ENCODE peak calls at places on chromosomes 2 and 18, in seven cellular contexts. One of them, this sample, is unnamed.
A peak's percentile ranks its signal among the peaks of the same experiment; 100 is the strongest.

GRCh38 chr2:117776888-117777287 is 37.6 kb upstream of the DDX18 start:
- DNase-seq in thoracic aorta: no peak
- DNase-seq in AG04450: no peak
- DNase-seq in foreskin fibroblast: no peak
- DNase-seq in HepG2: no peak
- DNase-seq in fibroblast of villous mesenchyme: no peak
- DNase-seq in astrocyte of the spinal cord: no peak
- DNase-seq in this sample: no peak

GRCh38 chr2:6877402-6878305 is at the start of gene RSAD2:
- DNase-seq in thoracic aorta: no peak
- DNase-seq in AG04450: no peak
- DNase-seq in foreskin fibroblast: no peak
- DNase-seq in HepG2: peak; percentile 31
- DNase-seq in fibroblast of villous mesenchyme: peak; percentile 58
- DNase-seq in astrocyte of the spinal cord: peak; percentile 73
- DNase-seq in this sample: no peak

GRCh38 chr18:50726960-50727589 is 92.7 kb downstream of the MRO start:
- DNase-seq in thoracic aorta: no peak
- DNase-seq in AG04450: no peak
- DNase-seq in foreskin fibroblast: no peak
- DNase-seq in HepG2: no peak
- DNase-seq in fibroblast of villous mesenchyme: no peak
- DNase-seq in astrocyte of the spinal cord: no peak
- DNase-seq in this sample: no peak

GRCh38 chr2:85390941-85391669 is 19.1 kb downstream of the CAPG start:
- DNase-seq in thoracic aorta: no peak
- DNase-seq in AG04450: no peak
- DNase-seq in foreskin fibroblast: no peak
- DNase-seq in HepG2: peak; percentile 59
- DNase-seq in fibroblast of villous mesenchyme: peak; percentile 56
- DNase-seq in astrocyte of the spinal cord: peak; percentile 48
- DNase-seq in this sample: no peak

GRCh38 chr2:218257390-218257981 is 3.3 kb upstream of the GPBAR1 start:
- DNase-seq in thoracic aorta: no peak
- DNase-seq in AG04450: no peak
- DNase-seq in foreskin fibroblast: no peak
- DNase-seq in HepG2: no peak
- DNase-seq in fibroblast of villous mesenchyme: no peak
- DNase-seq in astrocyte of the spinal cord: no peak
- DNase-seq in this sample: no peak

GRCh38 chr2:203814661-203815540 is 52.7 kb upstream of the CTLA4 start:
- DNase-seq in thoracic aorta: no peak
- DNase-seq in AG04450: peak; percentile 42
- DNase-seq in foreskin fibroblast: peak; percentile 71
- DNase-seq in HepG2: peak; percentile 88
- DNase-seq in fibroblast of villous mesenchyme: peak; percentile 77
- DNase-seq in astrocyte of the spinal cord: peak; percentile 84
- DNase-seq in this sample: no peak

GRCh38 chr2:37617119-37617892 is 54.1 kb downstream of the CDC42EP3 start:
- DNase-seq in thoracic aorta: no peak
- DNase-seq in AG04450: no peak
- DNase-seq in foreskin fibroblast: no peak
- DNase-seq in HepG2: no peak
- DNase-seq in fibroblast of villous mesenchyme: no peak
- DNase-seq in astrocyte of the spinal cord: no peak
- DNase-seq in this sample: no peak

GRCh38 chr2:96099861-96100798 is 16.2 kb downstream of the ADRA2B start:
- DNase-seq in thoracic aorta: no peak
- DNase-seq in AG04450: no peak
- DNase-seq in foreskin fibroblast: no peak
- DNase-seq in HepG2: no peak
- DNase-seq in fibroblast of villous mesenchyme: no peak
- DNase-seq in astrocyte of the spinal cord: no peak
- DNase-seq in this sample: no peak

GRCh38 chr2:59770651-59771050 is 782.8 kb downstream of the BCL11A start:
- DNase-seq in thoracic aorta: no peak
- DNase-seq in AG04450: no peak
- DNase-seq in foreskin fibroblast: no peak
- DNase-seq in HepG2: no peak
- DNase-seq in fibroblast of villous mesenchyme: no peak
- DNase-seq in astrocyte of the spinal cord: no peak
- DNase-seq in this sample: no peak

GRCh38 chr2:16661936-16662335 is 3.7 kb downstream of the CYRIA start:
- DNase-seq in thoracic aorta: no peak
- DNase-seq in AG04450: no peak
- DNase-seq in foreskin fibroblast: no peak
- DNase-seq in HepG2: no peak
- DNase-seq in fibroblast of villous mesenchyme: no peak
- DNase-seq in astrocyte of the spinal cord: no peak
- DNase-seq in this sample: no peak

GRCh38 chr2:47072018-47072691 is 83.0 kb downstream of the STPG4 start:
- DNase-seq in thoracic aorta: peak; percentile 77
- DNase-seq in AG04450: no peak
- DNase-seq in foreskin fibroblast: peak; percentile 82
- DNase-seq in HepG2: no peak
- DNase-seq in fibroblast of villous mesenchyme: peak; percentile 98
- DNase-seq in astrocyte of the spinal cord: peak; percentile 91
- DNase-seq in this sample: no peak

GRCh38 chr2:9144047-9144446 is 62.6 kb upstream of the ASAP2 start:
- DNase-seq in thoracic aorta: no peak
- DNase-seq in AG04450: no peak
- DNase-seq in foreskin fibroblast: no peak
- DNase-seq in HepG2: no peak
- DNase-seq in fibroblast of villous mesenchyme: no peak
- DNase-seq in astrocyte of the spinal cord: no peak
- DNase-seq in this sample: no peak

GRCh38 chr2:160292225-160292624 is 92.2 kb upstream of the ITGB6 start:
- DNase-seq in thoracic aorta: no peak
- DNase-seq in AG04450: no peak
- DNase-seq in foreskin fibroblast: no peak
- DNase-seq in HepG2: peak; percentile 15
- DNase-seq in fibroblast of villous mesenchyme: peak; percentile 56
- DNase-seq in astrocyte of the spinal cord: no peak
- DNase-seq in this sample: no peak

GRCh38 chr2:133080822-133081221 is 410.8 kb upstream of the LYPD1 start:
- DNase-seq in thoracic aorta: no peak
- DNase-seq in AG04450: no peak
- DNase-seq in foreskin fibroblast: no peak
- DNase-seq in HepG2: no peak
- DNase-seq in fibroblast of villous mesenchyme: no peak
- DNase-seq in astrocyte of the spinal cord: no peak
- DNase-seq in this sample: no peak

GRCh38 chr2:10721344-10722251 is at the start of gene ATP6V1C2:
- DNase-seq in thoracic aorta: no peak
- DNase-seq in AG04450: no peak
- DNase-seq in foreskin fibroblast: no peak
- DNase-seq in HepG2: no peak
- DNase-seq in fibroblast of villous mesenchyme: no peak
- DNase-seq in astrocyte of the spinal cord: no peak
- DNase-seq in this sample: no peak

GRCh38 chr2:232502513-232502900 is 14.9 kb upstream of the ECEL1 start:
- DNase-seq in thoracic aorta: no peak
- DNase-seq in AG04450: no peak
- DNase-seq in foreskin fibroblast: no peak
- DNase-seq in HepG2: no peak
- DNase-seq in fibroblast of villous mesenchyme: no peak
- DNase-seq in astrocyte of the spinal cord: no peak
- DNase-seq in this sample: no peak

GRCh38 chr2:124810132-124810531 is 785.0 kb downstream of the CNTNAP5 start:
- DNase-seq in thoracic aorta: no peak
- DNase-seq in AG04450: no peak
- DNase-seq in foreskin fibroblast: no peak
- DNase-seq in HepG2: peak; percentile 60
- DNase-seq in fibroblast of villous mesenchyme: no peak
- DNase-seq in astrocyte of the spinal cord: no peak
- DNase-seq in this sample: no peak

GRCh38 chr2:73003027-73003426 is 68.5 kb downstream of the SFXN5 start:
- DNase-seq in thoracic aorta: no peak
- DNase-seq in AG04450: no peak
- DNase-seq in foreskin fibroblast: no peak
- DNase-seq in HepG2: no peak
- DNase-seq in fibroblast of villous mesenchyme: no peak
- DNase-seq in astrocyte of the spinal cord: no peak
- DNase-seq in this sample: no peak

GRCh38 chr2:239601201-239601851 is 200.5 kb upstream of the HDAC4 start:
- DNase-seq in thoracic aorta: no peak
- DNase-seq in AG04450: no peak
- DNase-seq in foreskin fibroblast: no peak
- DNase-seq in HepG2: no peak
- DNase-seq in fibroblast of villous mesenchyme: no peak
- DNase-seq in astrocyte of the spinal cord: no peak
- DNase-seq in this sample: no peak

DNA sequence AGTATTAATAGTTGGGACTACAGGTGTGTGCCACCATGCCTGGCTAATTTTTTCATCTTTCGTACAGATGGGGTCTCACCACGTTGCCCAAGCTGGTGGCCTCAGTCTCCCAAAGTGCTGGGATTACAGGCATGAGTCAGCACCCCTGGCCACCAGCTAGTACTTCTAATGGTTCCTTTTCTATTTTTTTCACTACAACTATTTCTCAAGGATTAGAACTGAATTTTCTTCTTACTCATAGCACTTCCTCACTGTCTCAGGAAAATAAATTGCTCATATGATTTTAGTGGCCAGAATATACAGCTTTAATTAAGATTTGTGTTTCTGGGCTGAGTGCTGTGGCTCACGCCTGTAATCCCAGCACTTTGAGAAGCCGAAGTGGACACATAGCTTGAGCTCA is 43.2 kb upstream of the SOS1 start:
- DNase-seq in thoracic aorta: no peak
- DNase-seq in AG04450: no peak
- DNase-seq in foreskin fibroblast: no peak
- DNase-seq in HepG2: no peak
- DNase-seq in fibroblast of villous mesenchyme: no peak
- DNase-seq in astrocyte of the spinal cord: no peak
- DNase-seq in this sample: no peak
- TF ChIP-seq CTCF in thoracic aorta: no peak
- TF ChIP-seq CTCF in AG04450: no peak
- TF ChIP-seq CTCF in foreskin fibroblast: no peak
- TF ChIP-seq CTCF in HepG2: no peak
- TF ChIP-seq CTCF in fibroblast of villous mesenchyme: no peak
- TF ChIP-seq CTCF in astrocyte of the spinal cord: no peak
- TF ChIP-seq CTCF in this sample: no peak

GRCh38 chr2:184769686-184770085 is 171.4 kb downstream of the ZNF804A start:
- DNase-seq in thoracic aorta: no peak
- DNase-seq in AG04450: no peak
- DNase-seq in foreskin fibroblast: no peak
- DNase-seq in HepG2: no peak
- DNase-seq in fibroblast of villous mesenchyme: no peak
- DNase-seq in astrocyte of the spinal cord: no peak
- DNase-seq in this sample: no peak

GRCh38 chr2:184760931-184761330 is 162.6 kb downstream of the ZNF804A start:
- DNase-seq in thoracic aorta: no peak
- DNase-seq in AG04450: no peak
- DNase-seq in foreskin fibroblast: no peak
- DNase-seq in HepG2: no peak
- DNase-seq in fibroblast of villous mesenchyme: no peak
- DNase-seq in astrocyte of the spinal cord: no peak
- DNase-seq in this sample: no peak

GRCh38 chr2:184767059-184767458 is 168.7 kb downstream of the ZNF804A start:
- DNase-seq in thoracic aorta: no peak
- DNase-seq in AG04450: no peak
- DNase-seq in foreskin fibroblast: no peak
- DNase-seq in HepG2: no peak
- DNase-seq in fibroblast of villous mesenchyme: no peak
- DNase-seq in astrocyte of the spinal cord: no peak
- DNase-seq in this sample: no peak

GRCh38 chr2:184769038-184769437 is 170.7 kb downstream of the ZNF804A start:
- DNase-seq in thoracic aorta: no peak
- DNase-seq in AG04450: peak; percentile 41
- DNase-seq in foreskin fibroblast: peak; percentile 55
- DNase-seq in HepG2: no peak
- DNase-seq in fibroblast of villous mesenchyme: peak; percentile 14
- DNase-seq in astrocyte of the spinal cord: peak; percentile 45
- DNase-seq in this sample: peak; percentile 58

DNA sequence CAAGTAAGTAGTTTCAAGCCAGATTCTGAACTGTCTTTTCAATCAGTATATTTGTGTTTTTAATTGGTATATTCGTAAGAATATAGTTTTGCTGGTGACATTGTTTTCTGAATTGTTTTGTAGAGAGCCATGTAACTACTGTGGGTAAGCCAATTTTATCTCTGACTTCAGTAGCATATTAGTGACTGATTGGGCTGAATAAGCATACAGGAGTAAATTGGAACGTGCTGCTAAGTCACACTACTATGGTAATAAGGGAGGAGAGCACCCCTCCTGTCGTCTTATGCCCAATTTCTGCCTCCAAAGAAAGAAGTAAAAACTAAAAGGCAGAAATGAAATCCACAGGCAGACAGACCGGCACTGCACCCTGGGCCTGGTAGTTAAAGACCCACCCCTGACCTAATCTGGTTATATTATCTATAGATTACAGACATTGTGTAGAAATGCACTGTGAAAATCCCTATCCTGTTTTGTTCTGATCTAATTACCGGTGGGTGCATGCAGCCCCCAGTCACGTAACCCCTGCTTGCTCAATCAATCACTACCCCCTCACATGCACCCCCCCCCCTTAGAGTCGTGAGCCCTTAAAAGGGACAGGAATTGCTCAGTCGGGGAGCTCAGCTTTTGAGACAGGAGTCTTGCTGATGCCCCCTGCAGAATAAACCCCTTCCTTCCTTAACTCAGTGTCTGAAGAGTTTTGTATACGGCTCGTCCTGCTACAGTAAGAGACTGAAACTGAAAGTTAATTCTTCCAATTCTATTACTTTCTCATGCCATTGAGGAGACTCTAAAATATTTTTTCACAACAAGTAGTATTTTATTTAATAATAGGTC is 166.9 kb downstream of the ZNF804A start:
- DNase-seq in thoracic aorta: no peak
- DNase-seq in AG04450: no peak
- DNase-seq in foreskin fibroblast: no peak
- DNase-seq in HepG2: no peak
- DNase-seq in fibroblast of villous mesenchyme: no peak
- DNase-seq in astrocyte of the spinal cord: peak; percentile 12
- DNase-seq in this sample: no peak
- H3K4me3 ChIP-seq in thoracic aorta: peak overlapping the region; percentile 42
- H3K4me3 ChIP-seq in AG04450: no peak overlapping the region
- H3K4me3 ChIP-seq in foreskin fibroblast: no peak overlapping the region
- H3K4me3 ChIP-seq in HepG2: no peak overlapping the region
- H3K4me3 ChIP-seq in fibroblast of villous mesenchyme: no peak overlapping the region
- H3K4me3 ChIP-seq in astrocyte of the spinal cord: peak overlapping the region; percentile 24
- H3K4me3 ChIP-seq in this sample: no peak overlapping the region

DNA sequence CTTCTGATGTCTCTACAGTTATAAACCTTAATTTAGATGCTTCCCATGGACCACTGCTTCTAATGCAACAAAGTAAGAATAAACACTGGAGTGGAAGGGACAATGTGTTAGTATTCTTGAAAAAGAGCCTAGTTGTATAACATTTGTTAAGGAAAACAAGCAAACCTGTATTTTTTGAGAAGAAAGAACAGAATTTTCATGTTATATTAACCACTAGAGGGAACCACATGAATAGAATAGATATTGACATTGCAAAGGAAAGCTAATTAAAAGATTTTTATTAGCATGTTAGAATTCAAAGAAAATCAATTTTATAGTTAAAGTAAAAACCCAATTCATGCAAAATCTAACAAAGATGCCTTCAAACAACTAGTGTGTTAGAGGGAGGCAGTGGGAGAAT is 151.2 kb upstream of the BARD1 start:
- DNase-seq in thoracic aorta: no peak
- DNase-seq in AG04450: no peak
- DNase-seq in foreskin fibroblast: no peak
- DNase-seq in HepG2: no peak
- DNase-seq in fibroblast of villous mesenchyme: peak; percentile 3
- DNase-seq in astrocyte of the spinal cord: peak; percentile 19
- DNase-seq in this sample: no peak
- TF ChIP-seq CTCF in thoracic aorta: no peak
- TF ChIP-seq CTCF in AG04450: peak; percentile 37
- TF ChIP-seq CTCF in foreskin fibroblast: no peak
- TF ChIP-seq CTCF in HepG2: no peak
- TF ChIP-seq CTCF in fibroblast of villous mesenchyme: no peak
- TF ChIP-seq CTCF in astrocyte of the spinal cord: no peak
- TF ChIP-seq CTCF in this sample: no peak

GRCh38 chr2:174681983-174682577 is 82.2 kb downstream of the CHRNA1 start:
- DNase-seq in thoracic aorta: no peak
- DNase-seq in AG04450: no peak
- DNase-seq in foreskin fibroblast: no peak
- DNase-seq in HepG2: no peak
- DNase-seq in fibroblast of villous mesenchyme: peak; percentile 25
- DNase-seq in astrocyte of the spinal cord: peak; percentile 29
- DNase-seq in this sample: no peak
- H3K4me3 ChIP-seq in thoracic aorta: peak overlapping the region; percentile 98
- H3K4me3 ChIP-seq in AG04450: peak overlapping the region; percentile 83
- H3K4me3 ChIP-seq in foreskin fibroblast: peak overlapping the region; percentile 79
- H3K4me3 ChIP-seq in HepG2: no peak overlapping the region
- H3K4me3 ChIP-seq in fibroblast of villous mesenchyme: peak overlapping the region; percentile 68
- H3K4me3 ChIP-seq in astrocyte of the spinal cord: peak overlapping the region; percentile 67
- H3K4me3 ChIP-seq in this sample: peak overlapping the region; percentile 80